ENCODE peak calls at places on chromosomes 16 and 17, in eight cellular contexts. R is stomach, W is fibroblast of the aortic adventitia, L is heart right ventricle, T is AG04450, C is lower lobe of right lung, E is OCI-LY7, P is left ventricle myocardium inferior. Q is an unnamed sample.

GRCh38 chr16:71775949-71776348 is 32.7 kb downstream of the AP1G1 start:
- DNase-seq in R (no peak), W (no peak), L (no peak), T (no peak), C (no peak), E (peak; percentile 11), P (no peak), Q (no peak)

GRCh38 chr17:29155235-29155965 is 24.8 kb downstream of the MYO18A start:
- DNase-seq in R (peak; percentile 65), W (peak; percentile 36), L (no peak), T (no peak), C (peak; percentile 70), E (no peak), P (no peak), Q (no peak)

GRCh38 chr16:57307365-57307764 is 22.9 kb upstream of the PLLP start:
- DNase-seq in R (peak; percentile 14), W (no peak), L (no peak), T (no peak), C (no peak), E (no peak), P (no peak), Q (peak; percentile 41)

GRCh38 chr17:78645421-78646295 is 68.5 kb upstream of the DNAH17 start:
- DNase-seq in R (peak; percentile 57), W (peak; percentile 10), L (peak; percentile 89), T (no peak), C (peak; percentile 90), E (peak; percentile 77), P (peak; percentile 81), Q (no peak)

GRCh38 chr16:23952128-23953041 is 116.6 kb downstream of the PRKCB start:
- DNase-seq in R (no peak), W (no peak), L (no peak), T (no peak), C (no peak), E (no peak), P (no peak), Q (no peak)

GRCh38 chr17:63937319-63937718 is 5.2 kb upstream of the CD79B start:
- DNase-seq in R (no peak), W (no peak), L (no peak), T (no peak), C (no peak), E (no peak), P (no peak), Q (no peak)

GRCh38 chr16:21033707-21034106 is 116.9 kb downstream of the DNAH3 start:
- DNase-seq in R (no peak), W (no peak), L (peak; percentile 76), T (no peak), C (no peak), E (no peak), P (peak; percentile 44), Q (no peak)

GRCh38 chr17:36183811-36184765 is 7.7 kb upstream of the TBC1D3B start:
- DNase-seq in R (no peak), W (no peak), L (no peak), T (no peak), C (no peak), E (no peak), P (no peak), Q (no peak)

GRCh38 chr17:55265434-55266021 is 768 bp downstream of the HLF start:
- DNase-seq in R (no peak), W (no peak), L (no peak), T (no peak), C (no peak), E (no peak), P (no peak), Q (no peak)

GRCh38 chr17:69084911-69085310 is 24.2 kb upstream of the ABCA9 start:
- DNase-seq in R (no peak), W (no peak), L (no peak), T (no peak), C (no peak), E (peak; percentile 55), P (no peak), Q (no peak)
- TF ChIP-seq CTCF in R (no peak), W (peak; percentile 45), L (no peak), T (peak; percentile 44), C (peak; percentile 18), E (peak; percentile 76), P (peak; percentile 28), Q (peak; percentile 25)

GRCh38 chr17:17820457-17821158 is 16.2 kb downstream of the SREBF1 start:
- DNase-seq in R (no peak), W (no peak), L (no peak), T (no peak), C (no peak), E (no peak), P (no peak), Q (no peak)
- H3K4me3 ChIP-seq in R (peak overlapping the region; percentile 50), W (peak overlapping the region; percentile 25), L (no peak overlapping the region), T (no peak overlapping the region), C (no peak overlapping the region), E (peak overlapping the region; percentile 77), P (no peak overlapping the region), Q (peak overlapping the region; percentile 56)

GRCh38 chr16:35431829-35432663 is 1972.6 kb downstream of the TP53TG3F start:
- DNase-seq in R (no peak), W (no peak), L (no peak), T (no peak), C (no peak), E (peak; percentile 20), P (no peak), Q (no peak)
- TF ChIP-seq CTCF in R (no peak), W (peak; percentile 32), L (peak; percentile 26), T (peak; percentile 23), C (peak; percentile 68), E (peak; percentile 80), P (peak; percentile 65), Q (peak; percentile 69)

DNA sequence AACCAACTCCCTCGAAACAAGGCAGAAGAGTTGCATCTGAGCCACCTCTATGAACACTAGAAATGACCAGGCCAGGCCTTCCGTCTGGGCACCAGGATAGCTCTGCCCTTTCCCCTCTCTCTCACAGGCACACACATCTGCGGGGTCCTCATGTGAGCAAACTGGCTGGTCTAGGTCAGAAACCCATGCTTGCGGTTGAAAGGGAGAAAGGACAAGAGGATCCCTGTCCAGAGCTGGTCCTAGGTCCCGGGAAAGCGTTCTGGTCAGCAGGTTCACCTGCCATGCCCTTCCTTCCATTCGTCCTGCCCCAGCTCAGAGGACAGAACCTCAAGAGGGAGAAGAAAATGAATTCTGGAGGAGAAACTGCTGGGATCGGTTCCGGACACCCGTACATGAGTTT is 2.7 kb downstream of the MNT start:
- DNase-seq in R (no peak), W (no peak), L (no peak), T (no peak), C (no peak), E (no peak), P (no peak), Q (no peak)
- H3K4me3 ChIP-seq in R (peak overlapping the region; percentile 97), W (peak overlapping the region; percentile 65), L (no peak overlapping the region), T (peak overlapping the region; percentile 79), C (peak overlapping the region; percentile 99), E (no peak overlapping the region), P (peak overlapping the region; percentile 87), Q (peak overlapping the region; percentile 91)